ENCODE peak calls at places on chromosomes 5 and 9, in six cellular contexts. D is K562, C is colonic mucosa, P is neural progenitor cell, X is ascending aorta, Q is epithelial cell of proximal tubule. W is an unnamed sample.

GRCh38 chr5:173051746-173052145 is 4.4 kb upstream of the CREBRF start:
- DNase-seq in X (no peak), C (no peak), Q (no peak), D (no peak), P (no peak), W (no peak)

GRCh38 chr5:61313960-61314681 is 17.9 kb upstream of the ZSWIM6 start:
- DNase-seq in D (no peak), C (no peak), X (peak), Q (no peak), P (no peak), W (peak)

GRCh38 chr5:177310332-177310731 is 1.4 kb downstream of the MXD3 start:
- DNase-seq in C (no peak), P (no peak), X (no peak), Q (no peak), D (no peak), W (no peak)

GRCh38 chr9:27785714-27786100 is 212.4 kb upstream of the C9orf72 start:
- DNase-seq in D (no peak), Q (no peak), C (no peak), X (no peak), P (no peak), W (no peak)

GRCh38 chr5:76818844-76819831 is at the start of gene F2RL1:
- DNase-seq in D (peak), C (peak), X (no peak), Q (no peak), P (peak), W (no peak)

GRCh38 chr9:69548676-69549075 is 123.5 kb downstream of the APBA1 start:
- DNase-seq in D (no peak), P (no peak), C (no peak), Q (no peak), X (no peak), W (no peak)

GRCh38 chr9:124812401-124813016 is 35.6 kb downstream of the OLFML2A start:
- DNase-seq in Q (peak), X (no peak), P (peak), C (no peak), D (peak), W (peak)

GRCh38 chr9:82599550-82599949 is 463.4 kb downstream of the RASEF start:
- DNase-seq in D (no peak), C (no peak), P (no peak), Q (no peak), X (no peak), W (no peak)

GRCh38 chr9:134189167-134189474 is 24.8 kb upstream of the RNU6ATAC start:
- DNase-seq in X (no peak), Q (no peak), D (no peak), P (no peak), C (no peak), W (no peak)

GRCh38 chr5:124130807-124131206 is 615.6 kb downstream of the ZNF608 start:
- DNase-seq in X (no peak), P (no peak), Q (no peak), D (no peak), C (no peak), W (no peak)

GRCh38 chr5:51465165-51465564 is 81.9 kb downstream of the ISL1 start:
- DNase-seq in P (peak), X (no peak), Q (no peak), C (no peak), D (no peak), W (no peak)

GRCh38 chr9:18920685-18921084 is 112.3 kb downstream of the SAXO1 start:
- DNase-seq in C (no peak), P (no peak), Q (no peak), D (no peak), X (no peak), W (no peak)

GRCh38 chr5:140795259-140795641 is 598 bp downstream of the PCDHA2 start:
- DNase-seq in P (peak), X (no peak), D (peak), Q (no peak), C (no peak), W (no peak)

GRCh38 chr5:172274951-172275753 is 8.4 kb downstream of the UBTD2 start:
- DNase-seq in Q (peak), C (no peak), P (no peak), D (no peak), X (no peak), W (no peak)

GRCh38 chr5:125847561-125847960 is 575.6 kb upstream of the GRAMD2B start:
- DNase-seq in C (no peak), X (no peak), P (no peak), D (no peak), Q (peak), W (no peak)

GRCh38 chr9:101485873-101486692 is 47.6 kb upstream of the RNF20 start:
- DNase-seq in P (peak), D (peak), X (no peak), Q (no peak), C (peak), W (no peak)

GRCh38 chr5:164672190-164672589 is 1166.8 kb downstream of the MAT2B start:
- DNase-seq in C (no peak), X (no peak), Q (no peak), P (no peak), D (no peak), W (no peak)

GRCh38 chr5:28286566-28286965 is 1248.2 kb upstream of the CDH9 start:
- DNase-seq in D (no peak), Q (no peak), X (no peak), C (no peak), P (no peak), W (no peak)

GRCh38 chr9:110997847-110998246 is 40.4 kb downstream of the LPAR1 start:
- DNase-seq in P (no peak), X (no peak), C (no peak), D (no peak), Q (no peak), W (no peak)

GRCh38 chr5:19605846-19606407 is 382.1 kb downstream of the CDH18 start:
- DNase-seq in D (no peak), P (no peak), X (no peak), Q (no peak), C (no peak), W (no peak)

DNA sequence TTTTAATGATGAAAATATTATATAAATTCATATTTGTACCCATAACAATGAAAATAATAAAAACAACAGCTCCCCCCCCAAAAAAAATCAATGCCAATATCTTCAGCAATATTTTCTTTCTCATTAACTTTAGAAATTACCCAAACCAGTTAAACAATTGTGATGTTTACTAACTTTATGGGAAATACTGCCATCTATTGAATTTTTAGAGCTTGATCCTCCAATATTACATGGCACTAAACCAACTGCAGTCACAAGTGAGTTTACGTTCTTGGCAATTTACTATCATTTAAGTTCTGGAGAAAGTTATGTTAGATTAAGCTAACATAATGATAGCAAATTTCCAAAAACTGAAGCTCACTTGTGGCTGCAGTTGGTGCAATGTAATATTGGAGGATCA is 379.6 kb downstream of the CDH18 start:
- DNase-seq in P (no peak), Q (no peak), C (no peak), X (no peak), D (no peak), W (no peak)
- TF ChIP-seq CTCF in P (peak), Q (peak), C (no peak), X (no peak), D (no peak), W (no peak)

DNA sequence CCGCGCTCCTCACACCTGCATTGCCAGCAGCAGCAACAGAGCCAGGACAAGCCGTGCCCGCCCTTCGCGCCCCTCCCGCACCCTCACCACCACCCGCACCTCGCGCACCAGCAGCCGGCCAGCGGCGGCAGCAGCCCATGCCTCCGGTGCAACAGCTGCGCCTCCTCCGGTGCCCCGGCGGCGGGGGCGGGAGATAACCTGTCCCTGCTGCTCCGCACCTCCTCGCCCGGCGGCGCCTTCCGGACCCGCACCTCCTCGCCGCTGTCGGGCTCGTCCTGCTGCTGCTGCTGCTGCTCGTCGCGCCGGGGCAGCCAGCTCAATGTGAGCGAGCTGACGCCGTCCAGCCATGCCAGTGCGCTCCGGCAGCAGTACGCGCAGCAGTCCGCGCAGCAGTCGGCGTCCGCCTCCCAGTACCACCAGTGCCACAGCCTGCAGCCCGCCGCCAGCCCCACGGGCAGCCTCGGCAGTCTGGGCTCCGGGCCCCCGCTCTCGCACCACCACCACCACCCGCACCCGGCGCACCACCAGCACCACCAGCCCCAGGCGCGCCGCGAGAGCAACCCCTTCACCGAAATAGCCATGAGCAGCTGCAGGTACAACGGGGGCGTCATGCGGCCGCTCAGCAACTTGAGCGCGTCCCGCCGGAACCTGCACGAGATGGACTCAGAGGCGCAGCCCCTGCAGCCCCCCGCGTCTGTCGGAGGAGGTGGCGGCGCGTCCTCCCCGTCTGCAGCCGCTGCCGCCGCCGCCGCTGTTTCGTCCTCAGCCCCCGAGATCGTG is 517 bp downstream of the KCNN2 start:
- DNase-seq in D (no peak), C (no peak), P (peak), X (no peak), Q (no peak), W (no peak)
- H3K4me3 ChIP-seq in D (no peak), C (peak), P (peak), X (peak), Q (peak), W (peak)

GRCh38 chr5:82421119-82421518 is 143.0 kb upstream of the RPS23 start:
- DNase-seq in D (peak), X (no peak), C (no peak), P (no peak), Q (peak), W (peak)
- TF ChIP-seq CTCF in D (no peak), X (no peak), C (no peak), P (no peak), Q (peak), W (peak)

GRCh38 chr9:17134843-17135577 is at the start of gene CNTLN:
- DNase-seq in P (peak), X (peak), Q (no peak), D (no peak), C (peak), W (peak)

GRCh38 chr9:17137576-17137975 is 2.7 kb downstream of the CNTLN start:
- DNase-seq in X (no peak), P (no peak), D (no peak), Q (no peak), C (no peak), W (peak)

GRCh38 chr9:17138503-17138902 is 3.7 kb downstream of the CNTLN start:
- DNase-seq in C (no peak), D (no peak), P (no peak), X (no peak), Q (no peak), W (no peak)

GRCh38 chr9:17134396-17134842 is 421 bp upstream of the CNTLN start:
- DNase-seq in C (no peak), P (no peak), Q (no peak), D (no peak), X (no peak), W (no peak)

GRCh38 chr9:17135578-17135904 is 701 bp downstream of the CNTLN start:
- DNase-seq in D (no peak), P (no peak), X (no peak), C (no peak), Q (no peak), W (no peak)
- H3K4me3 ChIP-seq in D (no peak), P (peak), X (peak), C (peak), Q (peak), W (peak)

GRCh38 chr9:121171236-121171635 is 30.4 kb downstream of the RAB14 start:
- DNase-seq in D (no peak), Q (no peak), X (no peak), C (no peak), P (no peak), W (no peak)

GRCh38 chr9:121168052-121168451 is 33.6 kb downstream of the RAB14 start:
- DNase-seq in C (no peak), D (no peak), X (no peak), Q (no peak), P (no peak), W (no peak)

GRCh38 chr9:121173501-121173900 is 28.2 kb downstream of the RAB14 start:
- DNase-seq in X (no peak), C (no peak), Q (no peak), D (no peak), P (no peak), W (no peak)

GRCh38 chr9:121172726-121173487 is 28.8 kb downstream of the RAB14 start:
- DNase-seq in Q (no peak), C (no peak), X (no peak), D (no peak), P (no peak), W (no peak)

GRCh38 chr9:121169094-121169601 is 32.5 kb downstream of the RAB14 start:
- DNase-seq in C (no peak), Q (no peak), D (no peak), P (no peak), X (no peak), W (no peak)
- TF ChIP-seq CTCF in C (no peak), Q (peak), D (peak), P (peak), X (no peak), W (peak)

GRCh38 chr5:43046474-43046873 is 6.4 kb upstream of the ANXA2R start:
- DNase-seq in Q (no peak), C (no peak), D (no peak), X (no peak), P (no peak), W (no peak)

GRCh38 chr5:43042626-43043399 is 2.7 kb upstream of the ANXA2R start:
- DNase-seq in P (peak), X (no peak), C (peak), Q (no peak), D (peak), W (no peak)

GRCh38 chr5:43043400-43043756 is 3.3 kb upstream of the ANXA2R start:
- DNase-seq in Q (no peak), C (no peak), D (no peak), X (no peak), P (no peak), W (no peak)

GRCh38 chr5:43045236-43045635 is 5.1 kb upstream of the ANXA2R start:
- DNase-seq in Q (no peak), C (no peak), P (peak), D (no peak), X (no peak), W (no peak)

GRCh38 chr5:43044181-43044914 is 4.2 kb upstream of the ANXA2R start:
- DNase-seq in D (no peak), C (no peak), X (no peak), Q (no peak), P (peak), W (no peak)
- H3K4me3 ChIP-seq in D (no peak), C (no peak), X (peak), Q (peak), P (peak), W (peak)

DNA sequence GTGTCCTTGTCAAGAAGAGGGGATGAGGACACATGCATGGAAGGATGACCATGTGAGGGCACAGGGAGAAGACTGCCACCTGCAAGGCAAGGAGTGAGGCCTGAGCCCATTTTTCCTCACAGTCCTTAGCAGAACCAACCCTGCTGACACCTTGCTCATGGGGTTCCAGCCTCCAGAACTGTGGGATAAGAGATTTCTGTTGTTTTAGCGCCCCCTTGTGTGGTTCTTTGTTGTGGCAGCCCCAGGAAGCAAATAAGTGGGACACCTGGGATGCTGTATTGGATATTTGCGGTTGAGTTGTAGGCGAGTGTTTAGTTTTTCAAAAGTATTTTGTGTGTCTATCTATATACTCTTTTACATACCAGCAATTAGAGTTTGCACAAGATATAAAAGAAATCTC is 206.4 kb downstream of the NXNL2 start:
- DNase-seq in P (peak), Q (no peak), X (no peak), D (peak), C (no peak), W (no peak)
- TF ChIP-seq CTCF in P (peak), Q (peak), X (no peak), D (peak), C (peak), W (no peak)